ENCODE peak calls at places on chromosomes 5 and 9, in seven cellular contexts. K is HFF-Myc; S is CD8-positive, alpha-beta T cell; M is SK-N-SH; G is left lung; D is GM06990; E is ovary. A is an unnamed sample.

GRCh38 chr5:152514827-152515397 is 109.8 kb upstream of the NMUR2 start:
- DNase-seq in K (no peak), S (no peak), M (peak; percentile 27), G (no peak), D (no peak), E (no peak), A (peak; percentile 23)

GRCh38 chr5:140992878-140993277 is 26.6 kb downstream of the PCDHAC2 start:
- DNase-seq in K (no peak), S (no peak), M (peak; percentile 47), G (no peak), D (no peak), E (no peak), A (no peak)

GRCh38 chr5:110376281-110376916 is 350.1 kb downstream of the TMEM232 start:
- DNase-seq in K (no peak), S (no peak), M (no peak), G (no peak), D (no peak), E (no peak), A (no peak)

GRCh38 chr9:89877051-89878002 is 272.5 kb downstream of the GADD45G start:
- DNase-seq in K (no peak), S (no peak), M (no peak), G (no peak), D (no peak), E (no peak), A (no peak)

GRCh38 chr9:116686693-116687073 is 422 bp upstream of the TRIM32 start:
- DNase-seq in K (no peak), S (no peak), M (no peak), G (no peak), D (no peak), E (no peak), A (no peak)

GRCh38 chr9:98094851-98095250 is 24.2 kb downstream of the TRIM14 start:
- DNase-seq in K (no peak), S (no peak), M (no peak), G (no peak), D (no peak), E (no peak), A (no peak)

GRCh38 chr5:68214472-68215207 is 916 bp upstream of the PIK3R1 start:
- DNase-seq in K (no peak), S (no peak), M (peak; percentile 14), G (peak; percentile 95), D (no peak), E (no peak), A (no peak)

GRCh38 chr5:149130121-149130931 is 11.0 kb upstream of the ABLIM3 start:
- DNase-seq in K (no peak), S (no peak), M (no peak), G (no peak), D (no peak), E (no peak), A (no peak)

GRCh38 chr9:35563791-35564197 is 41.3 kb upstream of the TESK1 start:
- DNase-seq in K (no peak), S (no peak), M (peak; percentile 53), G (no peak), D (no peak), E (peak; percentile 49), A (no peak)

GRCh38 chr9:95606951-95607350 is 90.2 kb upstream of the PTCH1 start:
- DNase-seq in K (no peak), S (no peak), M (no peak), G (no peak), D (no peak), E (no peak), A (no peak)

GRCh38 chr5:173834070-173834771 is 53.9 kb upstream of the CPEB4 start:
- DNase-seq in K (no peak), S (no peak), M (no peak), G (no peak), D (no peak), E (no peak), A (no peak)

GRCh38 chr9:71587576-71588362 is 180.5 kb downstream of the CEMIP2 start:
- DNase-seq in K (no peak), S (no peak), M (no peak), G (no peak), D (no peak), E (no peak), A (no peak)

GRCh38 chr9:137989999-137990715 is 112.6 kb downstream of the CACNA1B start:
- DNase-seq in K (no peak), S (peak; percentile 5), M (no peak), G (no peak), D (no peak), E (no peak), A (no peak)

GRCh38 chr5:154819546-154819945 is 30.9 kb downstream of the FAXDC2 start:
- DNase-seq in K (no peak), S (no peak), M (no peak), G (no peak), D (no peak), E (no peak), A (no peak)

GRCh38 chr5:118253401-118254061 is 734.8 kb downstream of the DTWD2 start:
- DNase-seq in K (no peak), S (no peak), M (no peak), G (no peak), D (no peak), E (no peak), A (no peak)

GRCh38 chr5:33180900-33181299 is 259.9 kb upstream of the TARS1 start:
- DNase-seq in K (no peak), S (no peak), M (no peak), G (no peak), D (no peak), E (no peak), A (no peak)

GRCh38 chr9:105158020-105158419 is 86.4 kb upstream of the SLC44A1 start:
- DNase-seq in K (no peak), S (no peak), M (no peak), G (no peak), D (no peak), E (no peak), A (no peak)

GRCh38 chr9:109781086-109781485 is 1.1 kb downstream of the PALM2AKAP2 start:
- DNase-seq in K (no peak), S (no peak), M (no peak), G (no peak), D (no peak), E (no peak), A (no peak)

GRCh38 chr5:140223567-140223966 is 48.6 kb downstream of the CYSTM1 start:
- DNase-seq in K (no peak), S (no peak), M (no peak), G (no peak), D (no peak), E (no peak), A (no peak)

GRCh38 chr5:112238473-112238872 is 180.6 kb downstream of the EPB41L4A start:
- DNase-seq in K (no peak), S (no peak), M (peak; percentile 30), G (no peak), D (no peak), E (no peak), A (peak; percentile 22)

GRCh38 chr5:91706785-91707520 is 323.8 kb upstream of the ARRDC3 start:
- DNase-seq in K (no peak), S (no peak), M (no peak), G (no peak), D (no peak), E (no peak), A (no peak)

GRCh38 chr5:59275170-59275536 is 618.4 kb downstream of the PDE4D start:
- DNase-seq in K (no peak), S (no peak), M (no peak), G (no peak), D (no peak), E (no peak), A (no peak)
- H3K4me3 ChIP-seq in K (peak overlapping the region; percentile 38), S (no peak overlapping the region), M (no peak overlapping the region), G (peak overlapping the region; percentile 46), D (no peak overlapping the region), E (peak overlapping the region; percentile 37), A (no peak overlapping the region)

DNA sequence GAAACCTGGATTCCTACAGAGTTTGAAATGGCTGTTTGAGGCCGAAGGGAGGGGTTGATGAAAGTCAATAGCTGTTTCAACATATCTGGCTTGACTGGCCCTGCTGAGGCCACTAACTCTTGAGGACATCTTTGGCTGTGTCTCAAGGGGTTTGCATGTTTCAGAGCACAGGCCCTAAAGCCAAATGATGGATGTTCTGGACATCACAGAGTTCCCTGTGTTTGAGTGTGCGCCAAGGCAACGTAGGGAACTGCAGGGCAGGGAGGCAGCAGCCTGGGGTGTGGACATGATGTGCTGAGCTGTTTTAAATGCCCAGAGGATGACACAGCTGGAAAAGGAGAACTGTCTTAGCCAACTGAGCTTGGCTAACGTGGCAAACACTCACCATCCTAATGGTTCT is 89.6 kb downstream of the RAPGEF1 start:
- DNase-seq in K (no peak), S (no peak), M (no peak), G (no peak), D (no peak), E (no peak), A (no peak)
- TF ChIP-seq CTCF in K (no peak), S (no peak), M (no peak), G (no peak), D (no peak), E (no peak), A (no peak)

DNA sequence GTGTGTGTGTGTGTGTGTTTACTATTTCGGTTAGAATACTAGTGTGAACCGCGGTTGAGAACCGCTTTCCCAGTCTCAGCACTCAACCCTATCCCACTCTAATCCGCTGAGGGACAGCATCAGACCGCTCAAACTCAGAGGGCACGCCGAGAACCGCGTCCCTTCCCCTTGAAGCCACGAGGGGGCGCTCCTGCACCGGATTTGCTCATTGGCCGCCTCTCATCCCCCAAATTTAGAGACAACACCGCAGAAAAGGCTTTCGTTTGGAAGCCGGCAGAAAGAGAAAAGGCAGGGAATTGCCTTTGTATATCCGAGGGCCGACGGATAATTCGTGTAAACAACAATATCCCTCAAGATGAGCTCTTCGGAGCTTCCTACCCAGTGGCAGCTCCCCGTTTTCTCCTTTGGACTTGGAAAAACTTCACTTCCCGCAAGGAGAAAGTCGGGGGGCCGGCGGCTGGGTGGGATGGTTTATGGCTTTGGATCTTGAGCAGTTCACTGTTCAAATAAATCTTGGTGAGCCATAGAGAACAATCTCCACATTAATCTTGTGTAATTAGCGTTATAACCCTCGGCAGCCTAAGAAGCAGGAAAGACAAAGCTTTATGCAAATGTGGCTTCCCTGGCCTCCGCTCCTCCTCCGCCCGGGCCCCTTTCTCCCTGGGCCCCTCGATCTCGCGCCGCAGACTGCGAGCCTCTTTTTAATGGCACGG is 296.7 kb downstream of the PARP8 start:
- DNase-seq in K (peak; percentile 31), S (peak; percentile 57), M (peak; percentile 87), G (peak; percentile 82), D (peak; percentile 17), E (no peak), A (peak; percentile 70)
- H3K4me3 ChIP-seq in K (peak overlapping the region; percentile 32), S (peak overlapping the region; percentile 55), M (peak overlapping the region; percentile 81), G (peak overlapping the region; percentile 34), D (peak overlapping the region; percentile 55), E (peak overlapping the region; percentile 23), A (peak overlapping the region; percentile 50)

DNA sequence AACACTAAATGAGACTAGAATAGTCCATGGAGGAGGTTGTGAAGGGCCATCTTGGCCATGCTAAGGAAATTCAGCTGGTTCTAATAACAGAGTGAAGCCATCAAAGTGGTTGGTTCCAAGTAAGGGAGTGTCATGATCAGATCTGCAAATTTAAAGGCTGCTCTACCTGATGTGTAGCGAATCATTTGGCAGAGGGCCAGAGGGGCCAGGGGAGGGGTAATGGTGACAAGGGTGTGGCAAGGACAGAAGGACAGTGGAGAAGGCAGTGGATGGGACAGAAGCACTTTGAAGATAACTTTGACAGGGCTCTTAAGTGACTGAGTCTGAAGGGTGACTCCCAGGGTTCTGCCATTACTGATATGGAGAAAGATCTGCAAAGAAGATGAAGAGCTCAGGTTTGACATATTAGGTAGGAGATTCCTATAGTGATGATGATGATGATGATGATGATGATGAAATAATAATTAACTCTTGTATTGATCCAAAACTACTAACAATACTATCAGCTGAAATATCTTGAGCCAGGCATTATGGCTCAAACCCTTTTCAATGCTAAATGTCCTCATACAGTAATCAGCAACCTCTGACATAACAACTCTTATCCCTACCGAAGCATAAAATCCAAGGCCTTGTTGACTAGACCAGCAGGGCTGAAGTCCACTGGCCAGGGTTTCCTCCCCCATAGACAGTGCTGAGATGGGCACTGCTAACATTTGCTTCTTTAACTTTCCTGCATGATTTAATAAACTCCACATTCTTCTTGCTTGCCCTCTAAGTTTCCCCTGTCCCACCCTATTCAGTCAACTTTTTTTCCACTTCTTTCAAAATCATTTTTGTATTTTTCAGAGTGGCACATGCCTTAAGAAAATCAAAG is 20.0 kb downstream of the KIAA1191 start:
- DNase-seq in K (no peak), S (no peak), M (no peak), G (no peak), D (no peak), E (peak; percentile 31), A (no peak)
- TF ChIP-seq CTCF in K (no peak), S (no peak), M (no peak), G (no peak), D (no peak), E (no peak), A (no peak)